ENCODE peak calls at places on chromosomes 5 and 9, in nine cellular contexts. Z is ELF-1; N is activated T-helper 1 cell treated with anti-CD3 and anti-CD28 coated beads, Interleukin-2, amount 50 U/mL, for 16 hours; V is AG08396; P is B cell; H is CD8-positive, alpha-beta T cell; K is NCI-H2029; B is mesendoderm; S is stimulated activated CD8-positive, alpha-beta memory T cell treated with anti-CD3 and anti-CD28 coated beads, Interleukin-4, amount 100 ng/mL, for 24 hours. O is an unnamed sample.

GRCh38 chr5:89989831-89990230 is 419.7 kb downstream of the CETN3 start:
- DNase-seq in N (no peak), V (no peak), Z (no peak), S (no peak), B (no peak), H (no peak), P (no peak), K (no peak), O (no peak)

GRCh38 chr9:121309171-121309570 is 41.2 kb downstream of the GSN start:
- DNase-seq in K (no peak), B (no peak), N (no peak), H (no peak), P (no peak), V (no peak), S (no peak), Z (no peak), O (no peak)

GRCh38 chr9:76218868-76219462 is 175.3 kb downstream of the RFK start:
- DNase-seq in P (no peak), Z (peak), H (no peak), K (no peak), S (no peak), V (no peak), B (peak), N (no peak), O (no peak)

GRCh38 chr5:160039810-160040470 is 31.0 kb downstream of the TTC1 start:
- DNase-seq in B (no peak), H (no peak), Z (no peak), N (no peak), P (no peak), K (no peak), S (no peak), V (no peak), O (peak)

GRCh38 chr9:98809311-98810105 is 2.0 kb downstream of the GALNT12 start:
- DNase-seq in P (no peak), Z (no peak), B (peak), V (no peak), S (no peak), N (no peak), H (no peak), K (peak), O (peak)

GRCh38 chr5:109769597-109770291 is 80.0 kb downstream of the MAN2A1 start:
- DNase-seq in V (no peak), N (no peak), S (no peak), B (no peak), Z (no peak), H (no peak), P (no peak), K (no peak), O (no peak)

GRCh38 chr9:131179561-131180219 is 54.3 kb downstream of the NUP214 start:
- DNase-seq in Z (peak), B (peak), P (no peak), H (no peak), N (no peak), V (peak), S (no peak), K (no peak), O (no peak)

GRCh38 chr9:114757984-114758383 is 47.9 kb downstream of the TNFSF15 start:
- DNase-seq in N (no peak), Z (peak), B (no peak), S (no peak), P (no peak), K (no peak), V (no peak), H (no peak), O (no peak)

GRCh38 chr9:36988848-36989247 is 45.2 kb downstream of the PAX5 start:
- DNase-seq in S (no peak), Z (no peak), P (peak), N (no peak), H (no peak), K (no peak), V (no peak), B (no peak), O (no peak)

GRCh38 chr9:10135553-10135952 is 477.2 kb downstream of the PTPRD start:
- DNase-seq in H (no peak), Z (no peak), V (no peak), P (no peak), N (no peak), B (no peak), S (no peak), K (no peak), O (no peak)

GRCh38 chr9:108296056-108296455 is 559.7 kb downstream of the ACTL7B start:
- DNase-seq in N (no peak), B (no peak), Z (no peak), P (no peak), S (no peak), H (no peak), K (no peak), V (peak), O (no peak)

GRCh38 chr5:126995039-126995438 is 35.3 kb downstream of the MARCHF3 start:
- DNase-seq in N (no peak), H (no peak), Z (no peak), B (no peak), P (no peak), K (no peak), S (no peak), V (no peak), O (no peak)

GRCh38 chr5:11130111-11130510 is 369.1 kb upstream of the DAP start:
- DNase-seq in P (no peak), B (no peak), Z (no peak), S (no peak), N (no peak), H (no peak), K (no peak), V (no peak), O (no peak)

GRCh38 chr9:99906403-99907207 is at the start of gene STX17:
- DNase-seq in B (peak), N (peak), Z (peak), V (peak), K (peak), P (peak), H (peak), S (peak), O (peak)

GRCh38 chr5:173673295-173674170 is 57.1 kb upstream of the BOD1 start:
- DNase-seq in Z (no peak), N (no peak), S (no peak), P (no peak), H (no peak), V (no peak), K (no peak), B (no peak), O (no peak)

GRCh38 chr5:33120671-33121070 is 320.1 kb upstream of the TARS1 start:
- DNase-seq in P (no peak), H (no peak), S (no peak), K (no peak), B (no peak), N (no peak), V (peak), Z (no peak), O (no peak)

GRCh38 chr5:150141544-150142188 is 14.0 kb downstream of the PDGFRB start:
- DNase-seq in V (peak), H (no peak), K (no peak), S (no peak), B (peak), Z (peak), P (no peak), N (no peak), O (no peak)

GRCh38 chr5:61004448-61004847 is 59.4 kb downstream of the NDUFAF2 start:
- DNase-seq in P (no peak), K (no peak), V (no peak), S (no peak), Z (no peak), B (no peak), N (no peak), H (no peak), O (no peak)

GRCh38 chr9:75455444-75455921 is 367.2 kb downstream of the OSTF1 start:
- DNase-seq in S (no peak), N (no peak), H (no peak), V (no peak), Z (no peak), P (no peak), K (peak), B (no peak), O (peak)

GRCh38 chr5:135443329-135443960 is 3.7 kb downstream of the DCANP1 start:
- DNase-seq in B (no peak), H (no peak), S (no peak), K (no peak), V (no peak), N (no peak), P (no peak), Z (peak), O (no peak)

GRCh38 chr9:38026021-38026809 is 42.8 kb downstream of the SHB start:
- DNase-seq in N (no peak), Z (peak), H (no peak), B (peak), P (no peak), K (no peak), V (peak), S (no peak), O (peak)

GRCh38 chr5:45507174-45507573 is 189.0 kb downstream of the HCN1 start:
- DNase-seq in P (no peak), B (peak), Z (no peak), V (no peak), S (no peak), H (no peak), K (peak), N (no peak), O (peak)

GRCh38 chr5:73266925-73267775 is 94.2 kb downstream of the TMEM174 start:
- DNase-seq in B (no peak), N (no peak), S (no peak), V (peak), H (no peak), Z (no peak), K (no peak), P (no peak), O (no peak)

GRCh38 chr5:139138790-139139189 is 59.4 kb downstream of the SIL1 start:
- DNase-seq in P (no peak), K (peak), S (no peak), V (peak), N (no peak), B (peak), Z (peak), H (no peak), O (no peak)

GRCh38 chr9:19445452-19445851 is 36.6 kb downstream of the ACER2 start:
- DNase-seq in H (no peak), K (no peak), P (no peak), N (no peak), Z (peak), B (no peak), V (no peak), S (no peak), O (no peak)

GRCh38 chr5:37723147-37723961 is 116.5 kb downstream of the GDNF start:
- DNase-seq in S (no peak), Z (peak), B (peak), H (no peak), K (no peak), V (no peak), N (no peak), P (no peak), O (no peak)

GRCh38 chr9:133115604-133116345 is 5.3 kb downstream of the RALGDS start:
- DNase-seq in N (peak), S (peak), V (no peak), H (no peak), B (peak), Z (no peak), P (peak), K (no peak), O (no peak)

GRCh38 chr5:134568761-134569725 is 43.6 kb downstream of the JADE2 start:
- DNase-seq in P (no peak), N (no peak), Z (peak), H (no peak), V (peak), B (no peak), S (no peak), K (no peak), O (no peak)

GRCh38 chr9:105333076-105333475 is 88.6 kb downstream of the SLC44A1 start:
- DNase-seq in P (no peak), B (no peak), Z (no peak), V (no peak), S (no peak), N (no peak), K (no peak), H (no peak), O (no peak)

GRCh38 chr5:151079838-151080619 is 805 bp downstream of the TNIP1 start:
- DNase-seq in P (no peak), K (no peak), B (no peak), V (peak), S (no peak), N (no peak), H (no peak), Z (no peak), O (no peak)

GRCh38 chr9:131264231-131264630 is 12.1 kb downstream of the FAM78A start:
- DNase-seq in B (no peak), P (no peak), K (no peak), H (peak), N (no peak), V (no peak), S (no peak), Z (no peak), O (no peak)

GRCh38 chr5:120532835-120533234 is 68.7 kb downstream of the PRR16 start:
- DNase-seq in V (no peak), P (no peak), B (peak), H (no peak), N (no peak), S (no peak), K (no peak), Z (peak), O (no peak)

GRCh38 chr5:174044451-174044850 is 1.1 kb upstream of the NSG2 start:
- DNase-seq in Z (no peak), K (no peak), P (no peak), N (no peak), S (no peak), H (no peak), V (no peak), B (no peak), O (no peak)

GRCh38 chr5:60959156-60959555 is 14.2 kb downstream of the NDUFAF2 start:
- DNase-seq in H (no peak), S (no peak), B (no peak), V (no peak), Z (no peak), N (no peak), K (no peak), P (no peak), O (no peak)

O was measured in hepatocyte.